ENCODE peak calls at places on chromosomes 7 and 10, in five cellular contexts. R is IMR-90, C is OCI-LY7, V is cardiac muscle cell, D is cardiac fibroblast. Q is an unnamed sample.

GRCh38 chr7:2044311-2044882 is 188.3 kb downstream of the MAD1L1 start:
- DNase-seq in R (no peak), C (no peak), V (no peak), D (no peak), Q (no peak)

GRCh38 chr7:5743803-5744202 is 37.7 kb downstream of the RNF216 start:
- DNase-seq in R (no peak), C (no peak), V (no peak), D (no peak), Q (no peak)

GRCh38 chr10:24349379-24350110 is 140.6 kb downstream of the KIAA1217 start:
- DNase-seq in R (peak), C (no peak), V (peak), D (peak), Q (no peak)

GRCh38 chr10:103578782-103579382 is 85.4 kb downstream of the NEURL1 start:
- DNase-seq in R (no peak), C (no peak), V (no peak), D (no peak), Q (no peak)

GRCh38 chr7:25964483-25964961 is 187.5 kb upstream of the NFE2L3 start:
- DNase-seq in R (no peak), C (peak), V (no peak), D (no peak), Q (no peak)

GRCh38 chr7:1733206-1733907 is 63.3 kb downstream of the ELFN1 start:
- DNase-seq in R (no peak), C (no peak), V (no peak), D (no peak), Q (no peak)

GRCh38 chr10:121702351-121703320 is 104.4 kb upstream of the FGFR2 start:
- DNase-seq in R (peak), C (no peak), V (peak), D (peak), Q (no peak)

GRCh38 chr7:142383826-142384507 is 126.1 kb upstream of the PRSS58 start:
- DNase-seq in R (no peak), C (no peak), V (no peak), D (no peak), Q (peak)

GRCh38 chr7:130461256-130461655 is 20.4 kb upstream of the CEP41 start:
- DNase-seq in R (no peak), C (no peak), V (no peak), D (no peak), Q (no peak)

GRCh38 chr7:36286688-36287087 is 103.0 kb upstream of the ANLN start:
- DNase-seq in R (no peak), C (no peak), V (no peak), D (no peak), Q (no peak)

GRCh38 chr10:97685395-97685958 is 1.6 kb downstream of the AVPI1 start:
- DNase-seq in R (peak), C (no peak), V (peak), D (peak), Q (no peak)

GRCh38 chr7:101126651-101127459 is at the start of gene SERPINE1:
- DNase-seq in R (peak), C (peak), V (peak), D (peak), Q (peak)

GRCh38 chr7:104017001-104017400 is 27.5 kb upstream of the RELN start:
- DNase-seq in R (no peak), C (no peak), V (peak), D (no peak), Q (no peak)

GRCh38 chr7:35353481-35353880 is 99.6 kb upstream of the TBX20 start:
- DNase-seq in R (no peak), C (no peak), V (no peak), D (no peak), Q (no peak)

GRCh38 chr7:125173571-125173970 is 243.9 kb upstream of the POT1 start:
- DNase-seq in R (no peak), C (no peak), V (no peak), D (peak), Q (no peak)

GRCh38 chr10:78890506-78890905 is 178.3 kb upstream of the ZMIZ1 start:
- DNase-seq in R (no peak), C (no peak), V (no peak), D (no peak), Q (no peak)

GRCh38 chr7:134316539-134317344 is at the start of gene SLC35B4:
- DNase-seq in R (peak), C (peak), V (peak), D (peak), Q (peak)
- TF ChIP-seq CTCF in R (peak), C (peak), V (peak), D (peak), Q (peak)

GRCh38 chr10:25934673-25935139 is 677 bp downstream of the MYO3A start:
- DNase-seq in R (no peak), C (no peak), V (no peak), D (no peak), Q (peak)

DNA sequence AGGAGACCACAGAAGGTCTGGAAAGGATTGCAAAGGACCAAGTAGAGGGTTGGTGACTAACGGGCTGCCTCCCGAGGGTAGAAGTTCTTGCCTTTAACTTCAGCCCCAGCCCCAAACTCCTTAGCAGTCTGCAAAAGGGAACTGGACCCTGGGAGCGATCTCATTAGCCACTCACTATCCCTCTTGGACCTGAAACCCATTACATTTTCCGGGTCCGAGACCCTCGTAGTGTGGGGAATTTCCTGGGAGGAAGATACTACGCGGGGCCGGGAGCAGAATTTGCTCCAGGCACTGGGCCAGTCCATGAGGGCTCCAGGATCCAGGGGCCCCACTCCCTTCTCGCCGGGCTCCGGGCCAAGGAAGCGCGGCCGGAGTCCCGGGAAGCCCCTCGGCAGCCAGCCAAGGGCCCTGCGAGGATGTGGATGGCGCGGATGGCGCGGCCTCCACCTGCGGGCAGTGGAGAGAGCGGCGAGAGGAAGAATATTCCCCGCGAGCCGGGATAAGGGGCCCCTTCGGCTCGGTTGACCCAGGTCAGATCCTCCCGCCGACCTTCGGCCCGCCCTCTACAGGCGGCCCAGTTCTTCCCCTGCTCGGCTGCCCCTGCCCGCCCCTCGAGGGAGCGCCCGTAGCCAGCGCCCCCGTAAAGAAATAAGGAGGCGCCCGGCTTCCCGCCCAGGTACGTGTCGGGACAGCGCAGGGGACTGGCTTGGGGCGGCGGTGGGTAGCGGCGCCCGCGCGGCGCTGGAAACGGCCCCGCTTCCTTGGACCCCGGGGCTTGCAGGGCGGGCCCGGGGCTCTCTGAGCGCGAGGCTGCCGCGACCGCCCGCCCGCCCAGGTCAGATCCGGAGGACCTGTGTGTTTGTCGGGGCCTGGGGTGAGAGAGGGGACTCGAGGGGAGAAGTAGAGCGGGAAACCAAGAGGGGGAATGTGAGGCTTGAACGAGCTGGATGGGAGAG is at the start of gene MYO3A:
- DNase-seq in R (no peak), C (no peak), V (peak), D (no peak), Q (no peak)
- TF ChIP-seq CTCF in R (no peak), C (no peak), V (no peak), D (no peak), Q (no peak)

GRCh38 chr10:99906470-99906869 is 103.3 kb downstream of the DNMBP start:
- DNase-seq in R (peak), C (no peak), V (peak), D (peak), Q (no peak)
- TF ChIP-seq CTCF in R (peak), C (no peak), V (peak), D (peak), Q (no peak)

GRCh38 chr10:11787374-11787773 is 35.8 kb upstream of the PROSER2 start:
- DNase-seq in R (no peak), C (no peak), V (no peak), D (no peak), Q (no peak)

GRCh38 chr10:11781114-11781513 is 38.9 kb downstream of the ECHDC3 start:
- DNase-seq in R (no peak), C (no peak), V (no peak), D (no peak), Q (no peak)

GRCh38 chr10:11783558-11783865 is 39.6 kb upstream of the PROSER2 start:
- DNase-seq in R (no peak), C (no peak), V (no peak), D (no peak), Q (no peak)

GRCh38 chr10:11787846-11788245 is 35.3 kb upstream of the PROSER2 start:
- DNase-seq in R (no peak), C (no peak), V (no peak), D (no peak), Q (no peak)

GRCh38 chr10:11782793-11783557 is 40.2 kb upstream of the PROSER2 start:
- DNase-seq in R (peak), C (peak), V (peak), D (peak), Q (peak)
- TF ChIP-seq CTCF in R (peak), C (peak), V (peak), D (peak), Q (peak)

GRCh38 chr7:84188811-84189405 is 5.7 kb downstream of the SEMA3A start:
- DNase-seq in R (peak), C (no peak), V (peak), D (peak), Q (no peak)
- TF ChIP-seq CTCF in R (peak), C (peak), V (peak), D (peak), Q (peak)

DNA sequence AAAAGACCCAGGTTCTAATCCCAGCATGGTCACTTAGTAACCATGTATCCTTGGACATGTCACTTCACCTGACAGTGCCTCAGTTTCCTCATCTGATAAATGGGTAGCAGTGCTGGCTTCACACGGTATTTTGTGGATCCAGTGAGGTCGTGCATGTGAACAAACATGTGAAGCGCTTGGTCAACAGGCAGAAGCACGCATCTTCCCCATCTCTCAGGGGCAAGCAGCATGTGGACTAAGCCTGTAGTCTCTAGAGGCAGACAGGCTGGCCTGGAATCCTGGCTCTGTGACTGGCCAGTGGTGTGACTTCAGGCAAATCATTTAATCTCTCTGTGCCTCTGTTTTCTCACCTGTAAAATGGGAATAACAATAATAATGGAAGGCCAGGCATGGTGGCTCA is 115.8 kb downstream of the C10orf105 start:
- DNase-seq in R (no peak), C (no peak), V (no peak), D (no peak), Q (no peak)
- TF ChIP-seq CTCF in R (no peak), C (no peak), V (no peak), D (no peak), Q (no peak)

DNA sequence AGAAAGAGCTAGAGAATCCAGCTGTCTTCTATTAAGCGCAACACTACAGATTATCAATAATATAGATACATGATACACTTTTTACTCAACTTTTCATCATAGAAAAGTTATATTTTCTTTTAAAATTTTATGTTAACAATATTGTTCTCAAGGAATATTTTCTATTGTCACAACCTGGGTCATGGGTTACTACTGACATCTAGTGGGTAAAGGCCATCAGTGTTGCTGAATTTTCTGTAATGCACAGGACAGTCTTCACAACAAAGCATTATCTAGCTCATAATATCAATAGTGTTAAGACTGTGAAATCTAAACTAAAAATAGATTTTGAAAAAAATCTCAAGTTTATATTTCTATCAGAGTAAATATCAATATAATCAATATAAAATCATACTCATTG is 209.8 kb downstream of the ZNF33B start:
- DNase-seq in R (no peak), C (peak), V (peak), D (peak), Q (no peak)
- TF ChIP-seq CTCF in R (peak), C (peak), V (peak), D (peak), Q (peak)

GRCh38 chr10:95392711-95393164 is 101.9 kb upstream of the PDLIM1 start:
- DNase-seq in R (no peak), C (no peak), V (no peak), D (no peak), Q (no peak)

GRCh38 chr10:95391164-95391563 is 100.4 kb upstream of the PDLIM1 start:
- DNase-seq in R (no peak), C (no peak), V (no peak), D (no peak), Q (no peak)

GRCh38 chr10:95392250-95392584 is 101.4 kb upstream of the PDLIM1 start:
- DNase-seq in R (no peak), C (no peak), V (no peak), D (no peak), Q (no peak)

GRCh38 chr10:95389982-95390381 is 99.2 kb upstream of the PDLIM1 start:
- DNase-seq in R (no peak), C (peak), V (no peak), D (no peak), Q (no peak)

DNA sequence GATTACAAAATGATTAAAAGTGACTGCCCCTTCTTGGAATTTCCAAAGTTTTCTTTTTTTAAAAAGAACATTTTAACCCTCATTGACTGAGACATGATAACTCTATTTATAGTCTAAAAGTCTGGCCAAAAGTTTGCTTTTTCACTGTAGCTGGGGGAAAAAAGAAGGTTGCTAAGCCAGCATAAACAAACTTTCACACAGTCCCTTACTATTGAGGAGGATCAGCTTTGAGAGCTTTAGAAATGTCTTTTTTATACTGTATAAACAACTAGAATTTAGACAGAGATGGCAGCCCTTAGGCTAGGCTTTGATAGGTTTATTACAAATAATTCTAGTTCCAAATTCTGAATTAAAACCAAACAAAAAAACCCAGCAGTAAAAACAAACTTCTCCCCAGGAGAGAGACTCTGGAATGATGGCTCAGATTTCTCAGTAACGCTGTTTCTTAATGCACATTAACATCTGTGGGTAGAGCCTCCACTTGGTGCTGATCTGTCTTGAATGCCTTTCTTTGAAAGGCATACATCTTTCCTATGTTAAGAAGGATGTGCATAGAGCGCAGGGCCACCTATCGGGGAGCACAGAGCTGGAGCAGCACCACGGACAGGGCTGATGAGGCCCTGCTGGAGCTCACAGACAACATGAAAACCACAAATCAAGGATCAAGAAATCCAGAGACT is 100.9 kb upstream of the PDLIM1 start:
- DNase-seq in R (peak), C (peak), V (peak), D (peak), Q (peak)
- TF ChIP-seq CTCF in R (no peak), C (no peak), V (peak), D (peak), Q (no peak)

GRCh38 chr10:48461623-48462481 is 143.0 kb downstream of the ARHGAP22 start:
- DNase-seq in R (no peak), C (no peak), V (no peak), D (no peak), Q (no peak)

GRCh38 chr10:48464121-48464870 is 140.6 kb downstream of the ARHGAP22 start:
- DNase-seq in R (no peak), C (no peak), V (no peak), D (no peak), Q (no peak)

GRCh38 chr10:48462482-48463020 is 142.3 kb downstream of the ARHGAP22 start:
- DNase-seq in R (no peak), C (no peak), V (no peak), D (no peak), Q (no peak)

GRCh38 chr10:48464871-48465736 is 139.8 kb downstream of the ARHGAP22 start:
- DNase-seq in R (no peak), C (no peak), V (no peak), D (no peak), Q (no peak)

GRCh38 chr10:48463318-48464003 is 141.4 kb downstream of the ARHGAP22 start:
- DNase-seq in R (no peak), C (no peak), V (no peak), D (peak), Q (no peak)
- TF ChIP-seq CTCF in R (no peak), C (no peak), V (no peak), D (no peak), Q (no peak)

GRCh38 chr10:80496555-80497172 is 41.0 kb upstream of the SH2D4B start:
- DNase-seq in R (no peak), C (no peak), V (no peak), D (no peak), Q (no peak)

GRCh38 chr10:80500572-80501380 is 36.9 kb upstream of the SH2D4B start:
- DNase-seq in R (no peak), C (no peak), V (peak), D (peak), Q (peak)

GRCh38 chr10:80497187-80498038 is 40.3 kb upstream of the SH2D4B start:
- DNase-seq in R (peak), C (no peak), V (peak), D (peak), Q (peak)

GRCh38 chr10:80498039-80498832 is 39.5 kb upstream of the SH2D4B start:
- DNase-seq in R (no peak), C (no peak), V (no peak), D (no peak), Q (peak)

DNA sequence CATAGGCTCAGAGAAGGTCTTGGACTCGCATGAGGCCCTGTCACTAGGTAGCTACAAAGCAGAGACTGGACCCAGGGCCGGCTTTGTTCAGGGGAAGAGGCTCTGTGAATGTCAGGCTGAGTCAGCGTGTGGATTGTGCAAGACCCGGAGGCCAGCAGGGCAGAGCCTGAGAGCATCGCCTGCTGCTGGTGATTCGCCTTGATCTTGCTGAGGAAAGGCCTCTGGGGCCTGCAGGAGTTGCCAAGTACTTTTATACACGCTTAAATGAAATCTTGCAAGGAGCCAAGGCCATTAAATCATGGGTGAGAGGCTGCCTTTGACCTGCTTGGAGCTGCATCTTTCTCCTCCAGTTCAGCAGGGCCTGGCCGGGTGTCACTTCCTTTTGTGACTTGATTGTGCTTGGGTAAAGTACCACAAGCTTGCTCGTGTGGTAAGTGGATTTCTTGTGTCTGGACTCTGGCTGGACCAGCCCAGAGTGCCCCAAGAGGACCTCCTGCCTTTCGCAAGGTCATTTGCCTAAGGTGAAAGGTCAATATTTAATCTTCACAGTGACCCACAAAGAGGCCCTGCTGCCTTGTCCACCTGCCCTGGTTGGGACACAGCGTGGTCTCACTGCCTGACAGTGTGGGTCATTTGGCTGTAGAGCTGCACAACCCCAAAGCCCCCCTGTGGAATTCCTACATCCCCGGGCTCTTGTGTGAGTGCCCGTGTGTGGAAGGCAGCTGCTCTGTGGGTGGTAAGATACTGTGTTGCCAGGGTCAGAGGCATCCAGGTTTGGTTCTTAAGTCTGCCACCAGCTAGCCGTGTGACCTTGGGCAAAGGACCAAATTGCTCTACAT is 38.6 kb upstream of the SH2D4B start:
- DNase-seq in R (peak), C (no peak), V (peak), D (peak), Q (peak)
- TF ChIP-seq CTCF in R (no peak), C (no peak), V (peak), D (no peak), Q (no peak)

Q was measured in activated CD8-positive, alpha-beta T cell treated with anti-CD3 and anti-CD28 coated beads for 36 hours.